ENCODE peak calls at places on chromosomes 13 and 19, in eight cellular contexts. One of them, this sample, is unnamed.

GRCh38 chr19:3950871-3951861 is 18.3 kb downstream of the NMRK2 start:
- DNase-seq in Right ventricle myocardium superior: peak
- DNase-seq in psoas muscle: peak
- DNase-seq in NCI-H1092: no peak
- DNase-seq in stimulated activated CD8-positive, alpha-beta memory T cell treated with anti-CD3 and anti-CD28 coated beads, Interleukin-15, amount 100 ng/mL, for 24 hours: no peak
- DNase-seq in WTC11: no peak
- DNase-seq in activated T-helper 1 cell treated with anti-CD3 and anti-CD28 coated beads, Interleukin-12 subunit alpha, Interleukin-12 subunit beta, Interleukin-2, Interleukin-4 antibody, amounts not matched to agents 30 ng/mL and 10 ng/mL and 1 ng/mL, durations not matched to agents 14 hours and 24 hours and 36 hours: no peak
- DNase-seq in mucosa of gallbladder: no peak
- DNase-seq in this sample: no peak

GRCh38 chr13:98396071-98396710 is 180.7 kb downstream of the STK24 start:
- DNase-seq in mucosa of gallbladder: no peak
- DNase-seq in stimulated activated CD8-positive, alpha-beta memory T cell treated with anti-CD3 and anti-CD28 coated beads, Interleukin-15, amount 100 ng/mL, for 24 hours: no peak
- DNase-seq in Right ventricle myocardium superior: no peak
- DNase-seq in WTC11: no peak
- DNase-seq in activated T-helper 1 cell treated with anti-CD3 and anti-CD28 coated beads, Interleukin-12 subunit alpha, Interleukin-12 subunit beta, Interleukin-2, Interleukin-4 antibody, amounts not matched to agents 30 ng/mL and 10 ng/mL and 1 ng/mL, durations not matched to agents 14 hours and 24 hours and 36 hours: no peak
- DNase-seq in NCI-H1092: peak
- DNase-seq in psoas muscle: no peak
- DNase-seq in this sample: no peak

GRCh38 chr13:111659842-111660241 is 339.4 kb downstream of the TEX29 start:
- DNase-seq in stimulated activated CD8-positive, alpha-beta memory T cell treated with anti-CD3 and anti-CD28 coated beads, Interleukin-15, amount 100 ng/mL, for 24 hours: no peak
- DNase-seq in mucosa of gallbladder: no peak
- DNase-seq in activated T-helper 1 cell treated with anti-CD3 and anti-CD28 coated beads, Interleukin-12 subunit alpha, Interleukin-12 subunit beta, Interleukin-2, Interleukin-4 antibody, amounts not matched to agents 30 ng/mL and 10 ng/mL and 1 ng/mL, durations not matched to agents 14 hours and 24 hours and 36 hours: no peak
- DNase-seq in Right ventricle myocardium superior: peak
- DNase-seq in NCI-H1092: no peak
- DNase-seq in WTC11: no peak
- DNase-seq in psoas muscle: no peak
- DNase-seq in this sample: peak

GRCh38 chr19:3463039-3463958 is 17.0 kb downstream of the SMIM24 start:
- DNase-seq in WTC11: no peak
- DNase-seq in NCI-H1092: no peak
- DNase-seq in psoas muscle: no peak
- DNase-seq in Right ventricle myocardium superior: no peak
- DNase-seq in activated T-helper 1 cell treated with anti-CD3 and anti-CD28 coated beads, Interleukin-12 subunit alpha, Interleukin-12 subunit beta, Interleukin-2, Interleukin-4 antibody, amounts not matched to agents 30 ng/mL and 10 ng/mL and 1 ng/mL, durations not matched to agents 14 hours and 24 hours and 36 hours: no peak
- DNase-seq in mucosa of gallbladder: no peak
- DNase-seq in stimulated activated CD8-positive, alpha-beta memory T cell treated with anti-CD3 and anti-CD28 coated beads, Interleukin-15, amount 100 ng/mL, for 24 hours: no peak
- DNase-seq in this sample: no peak

GRCh38 chr13:53848546-53848945 is 819.9 kb downstream of the OLFM4 start:
- DNase-seq in mucosa of gallbladder: no peak
- DNase-seq in Right ventricle myocardium superior: no peak
- DNase-seq in stimulated activated CD8-positive, alpha-beta memory T cell treated with anti-CD3 and anti-CD28 coated beads, Interleukin-15, amount 100 ng/mL, for 24 hours: no peak
- DNase-seq in WTC11: no peak
- DNase-seq in NCI-H1092: no peak
- DNase-seq in activated T-helper 1 cell treated with anti-CD3 and anti-CD28 coated beads, Interleukin-12 subunit alpha, Interleukin-12 subunit beta, Interleukin-2, Interleukin-4 antibody, amounts not matched to agents 30 ng/mL and 10 ng/mL and 1 ng/mL, durations not matched to agents 14 hours and 24 hours and 36 hours: no peak
- DNase-seq in psoas muscle: no peak
- DNase-seq in this sample: no peak

GRCh38 chr19:290539-291521 is at the start of gene PLPP2:
- DNase-seq in WTC11: peak
- DNase-seq in mucosa of gallbladder: peak
- DNase-seq in psoas muscle: peak
- DNase-seq in stimulated activated CD8-positive, alpha-beta memory T cell treated with anti-CD3 and anti-CD28 coated beads, Interleukin-15, amount 100 ng/mL, for 24 hours: no peak
- DNase-seq in activated T-helper 1 cell treated with anti-CD3 and anti-CD28 coated beads, Interleukin-12 subunit alpha, Interleukin-12 subunit beta, Interleukin-2, Interleukin-4 antibody, amounts not matched to agents 30 ng/mL and 10 ng/mL and 1 ng/mL, durations not matched to agents 14 hours and 24 hours and 36 hours: no peak
- DNase-seq in Right ventricle myocardium superior: peak
- DNase-seq in NCI-H1092: no peak
- DNase-seq in this sample: peak

GRCh38 chr19:2494084-2494446 is 18.1 kb downstream of the GADD45B start:
- DNase-seq in stimulated activated CD8-positive, alpha-beta memory T cell treated with anti-CD3 and anti-CD28 coated beads, Interleukin-15, amount 100 ng/mL, for 24 hours: no peak
- DNase-seq in WTC11: no peak
- DNase-seq in activated T-helper 1 cell treated with anti-CD3 and anti-CD28 coated beads, Interleukin-12 subunit alpha, Interleukin-12 subunit beta, Interleukin-2, Interleukin-4 antibody, amounts not matched to agents 30 ng/mL and 10 ng/mL and 1 ng/mL, durations not matched to agents 14 hours and 24 hours and 36 hours: no peak
- DNase-seq in Right ventricle myocardium superior: no peak
- DNase-seq in psoas muscle: peak
- DNase-seq in mucosa of gallbladder: no peak
- DNase-seq in NCI-H1092: no peak
- DNase-seq in this sample: no peak

GRCh38 chr13:50646070-50646469 is 197.4 kb downstream of the DLEU7 start:
- DNase-seq in stimulated activated CD8-positive, alpha-beta memory T cell treated with anti-CD3 and anti-CD28 coated beads, Interleukin-15, amount 100 ng/mL, for 24 hours: no peak
- DNase-seq in psoas muscle: no peak
- DNase-seq in Right ventricle myocardium superior: no peak
- DNase-seq in WTC11: no peak
- DNase-seq in NCI-H1092: no peak
- DNase-seq in mucosa of gallbladder: no peak
- DNase-seq in activated T-helper 1 cell treated with anti-CD3 and anti-CD28 coated beads, Interleukin-12 subunit alpha, Interleukin-12 subunit beta, Interleukin-2, Interleukin-4 antibody, amounts not matched to agents 30 ng/mL and 10 ng/mL and 1 ng/mL, durations not matched to agents 14 hours and 24 hours and 36 hours: no peak
- DNase-seq in this sample: no peak

GRCh38 chr13:73981595-73981994 is 152.6 kb downstream of the KLF12 start:
- DNase-seq in WTC11: no peak
- DNase-seq in activated T-helper 1 cell treated with anti-CD3 and anti-CD28 coated beads, Interleukin-12 subunit alpha, Interleukin-12 subunit beta, Interleukin-2, Interleukin-4 antibody, amounts not matched to agents 30 ng/mL and 10 ng/mL and 1 ng/mL, durations not matched to agents 14 hours and 24 hours and 36 hours: no peak
- DNase-seq in psoas muscle: no peak
- DNase-seq in stimulated activated CD8-positive, alpha-beta memory T cell treated with anti-CD3 and anti-CD28 coated beads, Interleukin-15, amount 100 ng/mL, for 24 hours: no peak
- DNase-seq in Right ventricle myocardium superior: no peak
- DNase-seq in NCI-H1092: no peak
- DNase-seq in mucosa of gallbladder: no peak
- DNase-seq in this sample: no peak

GRCh38 chr13:110127986-110128511 is 178.9 kb downstream of the COL4A1 start:
- DNase-seq in Right ventricle myocardium superior: no peak
- DNase-seq in psoas muscle: no peak
- DNase-seq in NCI-H1092: no peak
- DNase-seq in activated T-helper 1 cell treated with anti-CD3 and anti-CD28 coated beads, Interleukin-12 subunit alpha, Interleukin-12 subunit beta, Interleukin-2, Interleukin-4 antibody, amounts not matched to agents 30 ng/mL and 10 ng/mL and 1 ng/mL, durations not matched to agents 14 hours and 24 hours and 36 hours: no peak
- DNase-seq in WTC11: no peak
- DNase-seq in mucosa of gallbladder: no peak
- DNase-seq in stimulated activated CD8-positive, alpha-beta memory T cell treated with anti-CD3 and anti-CD28 coated beads, Interleukin-15, amount 100 ng/mL, for 24 hours: no peak
- DNase-seq in this sample: no peak

GRCh38 chr19:30882411-30883005 is 466.7 kb downstream of the TSHZ3 start:
- DNase-seq in Right ventricle myocardium superior: no peak
- DNase-seq in activated T-helper 1 cell treated with anti-CD3 and anti-CD28 coated beads, Interleukin-12 subunit alpha, Interleukin-12 subunit beta, Interleukin-2, Interleukin-4 antibody, amounts not matched to agents 30 ng/mL and 10 ng/mL and 1 ng/mL, durations not matched to agents 14 hours and 24 hours and 36 hours: no peak
- DNase-seq in WTC11: no peak
- DNase-seq in NCI-H1092: no peak
- DNase-seq in mucosa of gallbladder: no peak
- DNase-seq in psoas muscle: no peak
- DNase-seq in stimulated activated CD8-positive, alpha-beta memory T cell treated with anti-CD3 and anti-CD28 coated beads, Interleukin-15, amount 100 ng/mL, for 24 hours: no peak
- DNase-seq in this sample: no peak

GRCh38 chr19:8304841-8305621 is 3.1 kb downstream of the CD320 start:
- DNase-seq in NCI-H1092: no peak
- DNase-seq in psoas muscle: peak
- DNase-seq in Right ventricle myocardium superior: no peak
- DNase-seq in activated T-helper 1 cell treated with anti-CD3 and anti-CD28 coated beads, Interleukin-12 subunit alpha, Interleukin-12 subunit beta, Interleukin-2, Interleukin-4 antibody, amounts not matched to agents 30 ng/mL and 10 ng/mL and 1 ng/mL, durations not matched to agents 14 hours and 24 hours and 36 hours: no peak
- DNase-seq in WTC11: peak
- DNase-seq in mucosa of gallbladder: peak
- DNase-seq in stimulated activated CD8-positive, alpha-beta memory T cell treated with anti-CD3 and anti-CD28 coated beads, Interleukin-15, amount 100 ng/mL, for 24 hours: no peak
- DNase-seq in this sample: peak

GRCh38 chr19:1549332-1549945 is 18.7 kb downstream of the MEX3D start:
- DNase-seq in psoas muscle: no peak
- DNase-seq in stimulated activated CD8-positive, alpha-beta memory T cell treated with anti-CD3 and anti-CD28 coated beads, Interleukin-15, amount 100 ng/mL, for 24 hours: no peak
- DNase-seq in Right ventricle myocardium superior: no peak
- DNase-seq in WTC11: no peak
- DNase-seq in activated T-helper 1 cell treated with anti-CD3 and anti-CD28 coated beads, Interleukin-12 subunit alpha, Interleukin-12 subunit beta, Interleukin-2, Interleukin-4 antibody, amounts not matched to agents 30 ng/mL and 10 ng/mL and 1 ng/mL, durations not matched to agents 14 hours and 24 hours and 36 hours: no peak
- DNase-seq in NCI-H1092: no peak
- DNase-seq in mucosa of gallbladder: no peak
- DNase-seq in this sample: no peak

GRCh38 chr13:40207110-40207478 is 459.3 kb downstream of the FOXO1 start:
- DNase-seq in stimulated activated CD8-positive, alpha-beta memory T cell treated with anti-CD3 and anti-CD28 coated beads, Interleukin-15, amount 100 ng/mL, for 24 hours: no peak
- DNase-seq in NCI-H1092: no peak
- DNase-seq in mucosa of gallbladder: no peak
- DNase-seq in activated T-helper 1 cell treated with anti-CD3 and anti-CD28 coated beads, Interleukin-12 subunit alpha, Interleukin-12 subunit beta, Interleukin-2, Interleukin-4 antibody, amounts not matched to agents 30 ng/mL and 10 ng/mL and 1 ng/mL, durations not matched to agents 14 hours and 24 hours and 36 hours: no peak
- DNase-seq in Right ventricle myocardium superior: no peak
- DNase-seq in WTC11: no peak
- DNase-seq in psoas muscle: no peak
- DNase-seq in this sample: no peak

GRCh38 chr13:109730832-109731335 is 55.5 kb downstream of the IRS2 start:
- DNase-seq in Right ventricle myocardium superior: no peak
- DNase-seq in NCI-H1092: no peak
- DNase-seq in stimulated activated CD8-positive, alpha-beta memory T cell treated with anti-CD3 and anti-CD28 coated beads, Interleukin-15, amount 100 ng/mL, for 24 hours: no peak
- DNase-seq in mucosa of gallbladder: no peak
- DNase-seq in WTC11: no peak
- DNase-seq in psoas muscle: no peak
- DNase-seq in activated T-helper 1 cell treated with anti-CD3 and anti-CD28 coated beads, Interleukin-12 subunit alpha, Interleukin-12 subunit beta, Interleukin-2, Interleukin-4 antibody, amounts not matched to agents 30 ng/mL and 10 ng/mL and 1 ng/mL, durations not matched to agents 14 hours and 24 hours and 36 hours: no peak
- DNase-seq in this sample: no peak

GRCh38 chr19:873084-874019 is 13.9 kb downstream of the CFD start:
- DNase-seq in activated T-helper 1 cell treated with anti-CD3 and anti-CD28 coated beads, Interleukin-12 subunit alpha, Interleukin-12 subunit beta, Interleukin-2, Interleukin-4 antibody, amounts not matched to agents 30 ng/mL and 10 ng/mL and 1 ng/mL, durations not matched to agents 14 hours and 24 hours and 36 hours: peak
- DNase-seq in WTC11: peak
- DNase-seq in stimulated activated CD8-positive, alpha-beta memory T cell treated with anti-CD3 and anti-CD28 coated beads, Interleukin-15, amount 100 ng/mL, for 24 hours: no peak
- DNase-seq in mucosa of gallbladder: no peak
- DNase-seq in NCI-H1092: no peak
- DNase-seq in psoas muscle: peak
- DNase-seq in Right ventricle myocardium superior: peak
- DNase-seq in this sample: no peak

GRCh38 chr19:27935669-27936068 is 1277.3 kb downstream of the UQCRFS1 start:
- DNase-seq in stimulated activated CD8-positive, alpha-beta memory T cell treated with anti-CD3 and anti-CD28 coated beads, Interleukin-15, amount 100 ng/mL, for 24 hours: no peak
- DNase-seq in NCI-H1092: no peak
- DNase-seq in WTC11: no peak
- DNase-seq in Right ventricle myocardium superior: no peak
- DNase-seq in activated T-helper 1 cell treated with anti-CD3 and anti-CD28 coated beads, Interleukin-12 subunit alpha, Interleukin-12 subunit beta, Interleukin-2, Interleukin-4 antibody, amounts not matched to agents 30 ng/mL and 10 ng/mL and 1 ng/mL, durations not matched to agents 14 hours and 24 hours and 36 hours: no peak
- DNase-seq in mucosa of gallbladder: no peak
- DNase-seq in psoas muscle: no peak
- DNase-seq in this sample: no peak

GRCh38 chr19:4534836-4535658 is at the start of gene PLIN5:
- DNase-seq in NCI-H1092: peak
- DNase-seq in mucosa of gallbladder: peak
- DNase-seq in activated T-helper 1 cell treated with anti-CD3 and anti-CD28 coated beads, Interleukin-12 subunit alpha, Interleukin-12 subunit beta, Interleukin-2, Interleukin-4 antibody, amounts not matched to agents 30 ng/mL and 10 ng/mL and 1 ng/mL, durations not matched to agents 14 hours and 24 hours and 36 hours: no peak
- DNase-seq in Right ventricle myocardium superior: peak
- DNase-seq in stimulated activated CD8-positive, alpha-beta memory T cell treated with anti-CD3 and anti-CD28 coated beads, Interleukin-15, amount 100 ng/mL, for 24 hours: no peak
- DNase-seq in WTC11: peak
- DNase-seq in psoas muscle: peak
- DNase-seq in this sample: peak

GRCh38 chr13:75120071-75120470 is 361.9 kb downstream of the TBC1D4 start:
- DNase-seq in Right ventricle myocardium superior: no peak
- DNase-seq in activated T-helper 1 cell treated with anti-CD3 and anti-CD28 coated beads, Interleukin-12 subunit alpha, Interleukin-12 subunit beta, Interleukin-2, Interleukin-4 antibody, amounts not matched to agents 30 ng/mL and 10 ng/mL and 1 ng/mL, durations not matched to agents 14 hours and 24 hours and 36 hours: no peak
- DNase-seq in mucosa of gallbladder: no peak
- DNase-seq in psoas muscle: no peak
- DNase-seq in WTC11: no peak
- DNase-seq in NCI-H1092: no peak
- DNase-seq in stimulated activated CD8-positive, alpha-beta memory T cell treated with anti-CD3 and anti-CD28 coated beads, Interleukin-15, amount 100 ng/mL, for 24 hours: no peak
- DNase-seq in this sample: no peak

GRCh38 chr19:18436651-18437478 is 1.1 kb downstream of the ISYNA1 start:
- DNase-seq in mucosa of gallbladder: peak
- DNase-seq in NCI-H1092: peak
- DNase-seq in psoas muscle: peak
- DNase-seq in WTC11: peak
- DNase-seq in Right ventricle myocardium superior: peak
- DNase-seq in activated T-helper 1 cell treated with anti-CD3 and anti-CD28 coated beads, Interleukin-12 subunit alpha, Interleukin-12 subunit beta, Interleukin-2, Interleukin-4 antibody, amounts not matched to agents 30 ng/mL and 10 ng/mL and 1 ng/mL, durations not matched to agents 14 hours and 24 hours and 36 hours: peak
- DNase-seq in stimulated activated CD8-positive, alpha-beta memory T cell treated with anti-CD3 and anti-CD28 coated beads, Interleukin-15, amount 100 ng/mL, for 24 hours: no peak
- DNase-seq in this sample: peak

GRCh38 chr19:14383898-14384669 is 2.8 kb downstream of the ADGRE5 start:
- DNase-seq in psoas muscle: peak
- DNase-seq in activated T-helper 1 cell treated with anti-CD3 and anti-CD28 coated beads, Interleukin-12 subunit alpha, Interleukin-12 subunit beta, Interleukin-2, Interleukin-4 antibody, amounts not matched to agents 30 ng/mL and 10 ng/mL and 1 ng/mL, durations not matched to agents 14 hours and 24 hours and 36 hours: peak
- DNase-seq in mucosa of gallbladder: no peak
- DNase-seq in NCI-H1092: no peak
- DNase-seq in WTC11: no peak
- DNase-seq in stimulated activated CD8-positive, alpha-beta memory T cell treated with anti-CD3 and anti-CD28 coated beads, Interleukin-15, amount 100 ng/mL, for 24 hours: no peak
- DNase-seq in Right ventricle myocardium superior: no peak
- DNase-seq in this sample: no peak

GRCh38 chr19:13627531-13627930 is 121.3 kb upstream of the CACNA1A start:
- DNase-seq in psoas muscle: no peak
- DNase-seq in NCI-H1092: no peak
- DNase-seq in activated T-helper 1 cell treated with anti-CD3 and anti-CD28 coated beads, Interleukin-12 subunit alpha, Interleukin-12 subunit beta, Interleukin-2, Interleukin-4 antibody, amounts not matched to agents 30 ng/mL and 10 ng/mL and 1 ng/mL, durations not matched to agents 14 hours and 24 hours and 36 hours: no peak
- DNase-seq in mucosa of gallbladder: no peak
- DNase-seq in WTC11: no peak
- DNase-seq in Right ventricle myocardium superior: no peak
- DNase-seq in stimulated activated CD8-positive, alpha-beta memory T cell treated with anti-CD3 and anti-CD28 coated beads, Interleukin-15, amount 100 ng/mL, for 24 hours: no peak
- DNase-seq in this sample: no peak

GRCh38 chr13:44573790-44574465 is 2.2 kb downstream of the TSC22D1 start:
- DNase-seq in Right ventricle myocardium superior: no peak
- DNase-seq in psoas muscle: peak
- DNase-seq in WTC11: no peak
- DNase-seq in NCI-H1092: no peak
- DNase-seq in stimulated activated CD8-positive, alpha-beta memory T cell treated with anti-CD3 and anti-CD28 coated beads, Interleukin-15, amount 100 ng/mL, for 24 hours: no peak
- DNase-seq in mucosa of gallbladder: no peak
- DNase-seq in activated T-helper 1 cell treated with anti-CD3 and anti-CD28 coated beads, Interleukin-12 subunit alpha, Interleukin-12 subunit beta, Interleukin-2, Interleukin-4 antibody, amounts not matched to agents 30 ng/mL and 10 ng/mL and 1 ng/mL, durations not matched to agents 14 hours and 24 hours and 36 hours: no peak
- DNase-seq in this sample: no peak

GRCh38 chr19:14413765-14414171 is 5.4 kb downstream of the DDX39A start:
- DNase-seq in NCI-H1092: no peak
- DNase-seq in activated T-helper 1 cell treated with anti-CD3 and anti-CD28 coated beads, Interleukin-12 subunit alpha, Interleukin-12 subunit beta, Interleukin-2, Interleukin-4 antibody, amounts not matched to agents 30 ng/mL and 10 ng/mL and 1 ng/mL, durations not matched to agents 14 hours and 24 hours and 36 hours: no peak
- DNase-seq in mucosa of gallbladder: no peak
- DNase-seq in Right ventricle myocardium superior: no peak
- DNase-seq in WTC11: no peak
- DNase-seq in stimulated activated CD8-positive, alpha-beta memory T cell treated with anti-CD3 and anti-CD28 coated beads, Interleukin-15, amount 100 ng/mL, for 24 hours: no peak
- DNase-seq in psoas muscle: no peak
- DNase-seq in this sample: no peak

GRCh38 chr13:52128714-52129700 is at the start of gene NEK5:
- DNase-seq in mucosa of gallbladder: peak
- DNase-seq in Right ventricle myocardium superior: peak
- DNase-seq in activated T-helper 1 cell treated with anti-CD3 and anti-CD28 coated beads, Interleukin-12 subunit alpha, Interleukin-12 subunit beta, Interleukin-2, Interleukin-4 antibody, amounts not matched to agents 30 ng/mL and 10 ng/mL and 1 ng/mL, durations not matched to agents 14 hours and 24 hours and 36 hours: peak
- DNase-seq in psoas muscle: peak
- DNase-seq in NCI-H1092: peak
- DNase-seq in WTC11: peak
- DNase-seq in stimulated activated CD8-positive, alpha-beta memory T cell treated with anti-CD3 and anti-CD28 coated beads, Interleukin-15, amount 100 ng/mL, for 24 hours: peak
- DNase-seq in this sample: peak

GRCh38 chr13:99078014-99078771 is 100.3 kb upstream of the DOCK9 start:
- DNase-seq in mucosa of gallbladder: no peak
- DNase-seq in NCI-H1092: no peak
- DNase-seq in Right ventricle myocardium superior: no peak
- DNase-seq in activated T-helper 1 cell treated with anti-CD3 and anti-CD28 coated beads, Interleukin-12 subunit alpha, Interleukin-12 subunit beta, Interleukin-2, Interleukin-4 antibody, amounts not matched to agents 30 ng/mL and 10 ng/mL and 1 ng/mL, durations not matched to agents 14 hours and 24 hours and 36 hours: no peak
- DNase-seq in stimulated activated CD8-positive, alpha-beta memory T cell treated with anti-CD3 and anti-CD28 coated beads, Interleukin-15, amount 100 ng/mL, for 24 hours: no peak
- DNase-seq in WTC11: no peak
- DNase-seq in psoas muscle: no peak
- DNase-seq in this sample: no peak

GRCh38 chr19:13832096-13832495 is 36.9 kb downstream of the ZSWIM4 start:
- DNase-seq in mucosa of gallbladder: no peak
- DNase-seq in activated T-helper 1 cell treated with anti-CD3 and anti-CD28 coated beads, Interleukin-12 subunit alpha, Interleukin-12 subunit beta, Interleukin-2, Interleukin-4 antibody, amounts not matched to agents 30 ng/mL and 10 ng/mL and 1 ng/mL, durations not matched to agents 14 hours and 24 hours and 36 hours: no peak
- DNase-seq in WTC11: no peak
- DNase-seq in psoas muscle: no peak
- DNase-seq in stimulated activated CD8-positive, alpha-beta memory T cell treated with anti-CD3 and anti-CD28 coated beads, Interleukin-15, amount 100 ng/mL, for 24 hours: no peak
- DNase-seq in Right ventricle myocardium superior: no peak
- DNase-seq in NCI-H1092: no peak
- DNase-seq in this sample: no peak

GRCh38 chr13:84670245-84670644 is 788.0 kb upstream of the SLITRK1 start:
- DNase-seq in mucosa of gallbladder: no peak
- DNase-seq in activated T-helper 1 cell treated with anti-CD3 and anti-CD28 coated beads, Interleukin-12 subunit alpha, Interleukin-12 subunit beta, Interleukin-2, Interleukin-4 antibody, amounts not matched to agents 30 ng/mL and 10 ng/mL and 1 ng/mL, durations not matched to agents 14 hours and 24 hours and 36 hours: no peak
- DNase-seq in NCI-H1092: no peak
- DNase-seq in psoas muscle: no peak
- DNase-seq in WTC11: no peak
- DNase-seq in stimulated activated CD8-positive, alpha-beta memory T cell treated with anti-CD3 and anti-CD28 coated beads, Interleukin-15, amount 100 ng/mL, for 24 hours: no peak
- DNase-seq in Right ventricle myocardium superior: no peak
- DNase-seq in this sample: no peak

GRCh38 chr13:47499358-47500150 is 501.5 kb downstream of the SUCLA2 start:
- DNase-seq in activated T-helper 1 cell treated with anti-CD3 and anti-CD28 coated beads, Interleukin-12 subunit alpha, Interleukin-12 subunit beta, Interleukin-2, Interleukin-4 antibody, amounts not matched to agents 30 ng/mL and 10 ng/mL and 1 ng/mL, durations not matched to agents 14 hours and 24 hours and 36 hours: no peak
- DNase-seq in mucosa of gallbladder: no peak
- DNase-seq in stimulated activated CD8-positive, alpha-beta memory T cell treated with anti-CD3 and anti-CD28 coated beads, Interleukin-15, amount 100 ng/mL, for 24 hours: no peak
- DNase-seq in psoas muscle: no peak
- DNase-seq in NCI-H1092: no peak
- DNase-seq in WTC11: no peak
- DNase-seq in Right ventricle myocardium superior: no peak
- DNase-seq in this sample: no peak

GRCh38 chr13:42354246-42355117 is 82.5 kb downstream of the AKAP11 start:
- DNase-seq in Right ventricle myocardium superior: no peak
- DNase-seq in NCI-H1092: no peak
- DNase-seq in psoas muscle: no peak
- DNase-seq in mucosa of gallbladder: peak
- DNase-seq in WTC11: peak
- DNase-seq in stimulated activated CD8-positive, alpha-beta memory T cell treated with anti-CD3 and anti-CD28 coated beads, Interleukin-15, amount 100 ng/mL, for 24 hours: no peak
- DNase-seq in activated T-helper 1 cell treated with anti-CD3 and anti-CD28 coated beads, Interleukin-12 subunit alpha, Interleukin-12 subunit beta, Interleukin-2, Interleukin-4 antibody, amounts not matched to agents 30 ng/mL and 10 ng/mL and 1 ng/mL, durations not matched to agents 14 hours and 24 hours and 36 hours: no peak
- DNase-seq in this sample: no peak

GRCh38 chr19:47130120-47130588 is 481 bp upstream of the SAE1 start:
- DNase-seq in stimulated activated CD8-positive, alpha-beta memory T cell treated with anti-CD3 and anti-CD28 coated beads, Interleukin-15, amount 100 ng/mL, for 24 hours: no peak
- DNase-seq in WTC11: no peak
- DNase-seq in psoas muscle: no peak
- DNase-seq in mucosa of gallbladder: no peak
- DNase-seq in Right ventricle myocardium superior: no peak
- DNase-seq in NCI-H1092: no peak
- DNase-seq in activated T-helper 1 cell treated with anti-CD3 and anti-CD28 coated beads, Interleukin-12 subunit alpha, Interleukin-12 subunit beta, Interleukin-2, Interleukin-4 antibody, amounts not matched to agents 30 ng/mL and 10 ng/mL and 1 ng/mL, durations not matched to agents 14 hours and 24 hours and 36 hours: no peak
- DNase-seq in this sample: no peak

GRCh38 chr19:3154957-3155736 is 19.3 kb downstream of the GNA15 start:
- DNase-seq in mucosa of gallbladder: peak
- DNase-seq in WTC11: no peak
- DNase-seq in Right ventricle myocardium superior: peak
- DNase-seq in psoas muscle: peak
- DNase-seq in activated T-helper 1 cell treated with anti-CD3 and anti-CD28 coated beads, Interleukin-12 subunit alpha, Interleukin-12 subunit beta, Interleukin-2, Interleukin-4 antibody, amounts not matched to agents 30 ng/mL and 10 ng/mL and 1 ng/mL, durations not matched to agents 14 hours and 24 hours and 36 hours: peak
- DNase-seq in NCI-H1092: no peak
- DNase-seq in stimulated activated CD8-positive, alpha-beta memory T cell treated with anti-CD3 and anti-CD28 coated beads, Interleukin-15, amount 100 ng/mL, for 24 hours: no peak
- DNase-seq in this sample: peak

GRCh38 chr13:33483471-33483870 is 197.9 kb upstream of the STARD13 start:
- DNase-seq in NCI-H1092: no peak
- DNase-seq in activated T-helper 1 cell treated with anti-CD3 and anti-CD28 coated beads, Interleukin-12 subunit alpha, Interleukin-12 subunit beta, Interleukin-2, Interleukin-4 antibody, amounts not matched to agents 30 ng/mL and 10 ng/mL and 1 ng/mL, durations not matched to agents 14 hours and 24 hours and 36 hours: no peak
- DNase-seq in mucosa of gallbladder: no peak
- DNase-seq in WTC11: no peak
- DNase-seq in psoas muscle: no peak
- DNase-seq in stimulated activated CD8-positive, alpha-beta memory T cell treated with anti-CD3 and anti-CD28 coated beads, Interleukin-15, amount 100 ng/mL, for 24 hours: no peak
- DNase-seq in Right ventricle myocardium superior: no peak
- DNase-seq in this sample: no peak

GRCh38 chr13:110212529-110212928 is 94.4 kb downstream of the COL4A1 start:
- DNase-seq in mucosa of gallbladder: no peak
- DNase-seq in Right ventricle myocardium superior: no peak
- DNase-seq in psoas muscle: no peak
- DNase-seq in stimulated activated CD8-positive, alpha-beta memory T cell treated with anti-CD3 and anti-CD28 coated beads, Interleukin-15, amount 100 ng/mL, for 24 hours: no peak
- DNase-seq in WTC11: no peak
- DNase-seq in activated T-helper 1 cell treated with anti-CD3 and anti-CD28 coated beads, Interleukin-12 subunit alpha, Interleukin-12 subunit beta, Interleukin-2, Interleukin-4 antibody, amounts not matched to agents 30 ng/mL and 10 ng/mL and 1 ng/mL, durations not matched to agents 14 hours and 24 hours and 36 hours: no peak
- DNase-seq in NCI-H1092: no peak
- DNase-seq in this sample: no peak

This sample was measured in right lobe of liver.